ENCODE peak calls at places on chromosomes 13 and 19, in four cellular contexts. K is H1, Y is H9, C is IMR-90. B is an unnamed sample.

GRCh38 chr19:1514295-1514661 is 1.5 kb upstream of the ADAMTSL5 start:
- DNase-seq in K (no peak), Y (no peak), C (no peak), B (no peak)

GRCh38 chr19:40605201-40605971 is 4.2 kb downstream of the LTBP4 start:
- DNase-seq in K (peak), Y (peak), C (peak), B (peak)

GRCh38 chr19:33273881-33274662 is 28.3 kb downstream of the CEBPA start:
- DNase-seq in K (no peak), Y (no peak), C (peak), B (no peak)

GRCh38 chr13:69524459-69525155 is 583.0 kb upstream of the ATXN8OS start:
- DNase-seq in K (no peak), Y (no peak), C (no peak), B (peak)

GRCh38 chr13:105598551-105598950 is 936.9 kb downstream of the EFNB2 start:
- DNase-seq in K (no peak), Y (no peak), C (peak), B (no peak)

GRCh38 chr19:38383743-38384142 is 4.1 kb downstream of the GGN start:
- DNase-seq in K (no peak), Y (no peak), C (no peak), B (no peak)

GRCh38 chr13:94384217-94384905 is 95.1 kb downstream of the DCT start:
- DNase-seq in K (no peak), Y (no peak), C (peak), B (no peak)

GRCh38 chr13:48222358-48223015 is 10.5 kb upstream of the ITM2B start:
- DNase-seq in K (no peak), Y (no peak), C (peak), B (no peak)

GRCh38 chr19:6239401-6239844 is 40.4 kb downstream of the MLLT1 start:
- DNase-seq in K (no peak), Y (no peak), C (peak), B (no peak)

GRCh38 chr13:99800004-99800403 is 171.6 kb downstream of the ZIC5 start:
- DNase-seq in K (no peak), Y (peak), C (no peak), B (peak)

GRCh38 chr13:113907637-113908617 is 44.1 kb upstream of the GAS6 start:
- DNase-seq in K (no peak), Y (no peak), C (peak), B (peak)

GRCh38 chr19:45876411-45877197 is 9.3 kb downstream of the IRF2BP1 start:
- DNase-seq in K (peak), Y (peak), C (peak), B (peak)

GRCh38 chr13:110102053-110102452 is 204.9 kb downstream of the COL4A1 start:
- DNase-seq in K (no peak), Y (no peak), C (no peak), B (no peak)

GRCh38 chr19:12788682-12789097 is 2.6 kb upstream of the JUNB start:
- DNase-seq in K (no peak), Y (peak), C (peak), B (peak)

GRCh38 chr13:80131204-80131603 is 209.7 kb downstream of the SPRY2 start:
- DNase-seq in K (no peak), Y (peak), C (peak), B (peak)

GRCh38 chr19:46351241-46352041 is 4.6 kb downstream of the PPP5C start:
- DNase-seq in K (no peak), Y (no peak), C (peak), B (no peak)

GRCh38 chr13:100526299-100527030 is 62.1 kb downstream of the GGACT start:
- DNase-seq in K (no peak), Y (no peak), C (no peak), B (no peak)

GRCh38 chr13:113897966-113898365 is 34.1 kb upstream of the GAS6 start:
- DNase-seq in K (no peak), Y (no peak), C (no peak), B (no peak)

DNA sequence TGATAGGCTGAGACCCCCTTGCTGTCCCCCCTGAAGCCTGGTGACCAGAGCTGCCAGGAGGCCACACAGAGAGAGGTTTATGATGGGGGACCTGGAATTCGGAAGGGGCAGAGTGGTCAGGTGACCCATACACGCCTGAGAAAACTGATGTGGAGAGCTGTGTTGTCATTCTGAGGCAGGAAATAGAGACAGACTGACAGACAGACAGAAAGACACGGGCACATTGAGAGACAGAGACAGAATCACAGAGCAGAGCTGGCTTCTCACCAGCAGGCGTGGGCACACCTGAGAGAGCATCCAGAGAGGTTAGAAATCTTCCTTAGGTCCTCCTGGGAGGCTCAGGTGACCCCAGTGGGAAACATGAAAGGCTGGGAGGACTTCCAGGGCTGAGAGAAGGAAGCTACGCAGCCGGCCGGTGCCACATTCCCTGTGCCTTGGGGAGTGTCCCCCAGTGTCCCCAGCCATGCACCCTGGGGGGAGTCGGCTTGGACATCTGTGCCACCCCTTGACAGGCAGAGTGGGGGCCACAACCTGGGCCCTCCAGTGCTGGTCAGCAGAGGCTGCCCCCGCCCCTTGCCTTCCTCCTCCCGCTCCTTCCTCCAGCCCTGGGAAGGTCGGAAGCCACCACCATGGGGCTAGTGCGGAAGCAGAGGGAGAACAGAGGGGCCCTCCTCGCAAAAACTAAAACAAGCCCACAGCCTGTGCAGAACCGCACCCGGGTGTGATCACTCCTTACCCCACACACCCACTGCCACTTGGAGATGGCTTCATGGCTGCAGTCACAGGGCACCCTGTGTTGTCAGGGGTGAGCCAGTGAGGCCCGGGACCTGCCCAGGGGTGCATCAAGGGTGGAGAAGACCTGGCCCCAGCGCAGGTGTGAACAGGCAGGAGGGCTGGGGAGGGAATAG is 2.2 kb downstream of the FFAR1 start:
- DNase-seq in K (peak), Y (peak), C (no peak), B (no peak)
- H2BK15ac ChIP-seq in K (no peak), Y (no peak), C (no peak), B (no peak)

DNA sequence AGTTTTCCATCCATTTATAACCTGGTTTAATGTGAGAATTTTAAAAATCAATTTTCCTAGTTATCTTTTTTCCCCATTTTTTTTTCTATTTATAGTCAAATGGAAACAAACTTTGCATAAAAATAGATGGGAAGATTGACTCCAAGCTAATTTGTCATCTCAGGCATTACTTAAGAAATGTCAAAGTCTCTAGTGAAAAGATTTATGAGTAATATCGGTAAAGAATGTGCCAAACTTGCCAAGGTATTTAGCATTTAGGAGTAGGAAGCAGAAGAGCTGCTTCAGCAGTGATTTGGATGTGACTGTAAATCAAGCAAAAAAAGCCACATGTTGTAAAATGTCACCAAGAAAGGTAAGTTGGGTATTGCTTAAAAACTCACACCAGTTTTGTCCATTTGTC is 108.6 kb downstream of the LACC1 start:
- DNase-seq in K (no peak), Y (no peak), C (no peak), B (no peak)
- H3K56ac ChIP-seq in K (no peak), Y (no peak), C (no peak), B (no peak)

GRCh38 chr13:74927823-74928222 is 554.1 kb downstream of the TBC1D4 start:
- DNase-seq in K (no peak), Y (no peak), C (no peak), B (no peak)

GRCh38 chr13:74931698-74932433 is 550.1 kb downstream of the TBC1D4 start:
- DNase-seq in K (no peak), Y (no peak), C (no peak), B (no peak)

GRCh38 chr13:74930402-74931165 is 551.4 kb downstream of the TBC1D4 start:
- DNase-seq in K (no peak), Y (no peak), C (peak), B (no peak)

DNA sequence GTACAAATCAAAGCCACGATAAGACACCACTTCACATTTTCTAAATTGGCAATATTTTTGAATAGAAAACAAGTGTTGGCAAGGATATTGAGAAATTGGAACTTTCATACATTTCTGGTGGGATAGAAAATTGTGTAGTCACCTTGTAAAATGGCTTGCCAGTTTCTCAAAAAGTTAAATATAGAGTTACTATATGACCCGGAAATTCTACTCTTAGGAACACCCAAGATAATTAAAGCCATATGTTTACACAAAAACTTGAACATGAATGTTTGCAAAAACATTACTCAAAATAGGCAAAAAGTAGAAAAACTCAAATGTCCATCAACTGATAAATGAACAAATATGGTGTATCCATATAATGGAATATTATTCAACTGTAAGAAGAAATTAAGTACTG is 552.5 kb downstream of the TBC1D4 start:
- DNase-seq in K (no peak), Y (no peak), C (no peak), B (no peak)
- H3K27ac ChIP-seq in K (no peak), Y (no peak), C (no peak), B (no peak)

GRCh38 chr13:21341637-21342422 is 117.3 kb downstream of the ZDHHC20 start:
- DNase-seq in K (no peak), Y (no peak), C (no peak), B (no peak)
- H2BK15ac ChIP-seq in K (no peak), Y (no peak), C (no peak), B (no peak)

B was measured in mesendoderm.